ENCODE peak calls at places on chromosomes 16 and 17, in four cellular contexts. X, Y, L and G are unnamed samples.

GRCh38 chr17:79740413-79740812 is 9.7 kb downstream of the ENPP7 start:
- DNase-seq in X (no peak), Y (no peak), L (no peak), G (no peak)

GRCh38 chr17:74671031-74671771 is 41.5 kb downstream of the CD300LF start:
- DNase-seq in X (peak), Y (peak), L (peak), G (no peak)

GRCh38 chr16:78407191-78407590 is 307.7 kb downstream of the WWOX start:
- DNase-seq in X (no peak), Y (no peak), L (no peak), G (no peak)

GRCh38 chr16:78659668-78660217 is 560.3 kb downstream of the WWOX start:
- DNase-seq in X (no peak), Y (no peak), L (no peak), G (no peak)

GRCh38 chr17:79799538-79800324 is 2.9 kb upstream of the CBX8 start:
- DNase-seq in X (peak), Y (no peak), L (no peak), G (no peak)

GRCh38 chr17:82257473-82257872 is 16.0 kb downstream of the CSNK1D start:
- DNase-seq in X (peak), Y (no peak), L (no peak), G (no peak)

GRCh38 chr16:8568231-8568617 is 22.1 kb downstream of the TMEM114 start:
- DNase-seq in X (no peak), Y (no peak), L (no peak), G (no peak)

GRCh38 chr16:12028220-12028619 is 51.7 kb downstream of the SNX29 start:
- DNase-seq in X (no peak), Y (no peak), L (no peak), G (no peak)

GRCh38 chr16:71895679-71896385 is 501 bp downstream of the IST1 start:
- DNase-seq in X (no peak), Y (peak), L (peak), G (no peak)

GRCh38 chr16:67428146-67428731 is 2.7 kb upstream of the HSD11B2 start:
- DNase-seq in X (peak), Y (peak), L (peak), G (no peak)